ENCODE peak calls at places on chromosomes 5 and 9, in seven cellular contexts. A is HFF-Myc; Q is transverse colon; Y is esophagus squamous epithelium; S is GM13976; N is CD4-positive, alpha-beta memory T cell; M is endodermal cell. U is an unnamed sample.

GRCh38 chr5:74649421-74649973 is 9.0 kb upstream of the ENC1 start:
- DNase-seq in Y (no peak), N (no peak), S (no peak), M (no peak), A (no peak), Q (no peak), U (no peak)

GRCh38 chr9:136624184-136624951 is 38.3 kb upstream of the EGFL7 start:
- DNase-seq in S (no peak), Y (no peak), N (no peak), Q (peak; percentile 21), A (no peak), M (no peak), U (no peak)

GRCh38 chr5:174355208-174355612 is 309.7 kb downstream of the NSG2 start:
- DNase-seq in Q (no peak), N (no peak), S (no peak), Y (no peak), M (no peak), A (peak; percentile 50), U (peak; percentile 29)

GRCh38 chr5:84303315-84303714 is 81.4 kb downstream of the EDIL3 start:
- DNase-seq in A (no peak), Y (no peak), M (no peak), Q (no peak), S (no peak), N (no peak), U (no peak)

GRCh38 chr9:33151007-33151557 is 16.1 kb downstream of the B4GALT1 start:
- DNase-seq in Q (peak; percentile 71), A (peak; percentile 78), M (peak; percentile 51), Y (no peak), N (no peak), S (no peak), U (no peak)

GRCh38 chr9:14994738-14995137 is 84.5 kb upstream of the FREM1 start:
- DNase-seq in Q (no peak), M (no peak), S (no peak), N (no peak), Y (no peak), A (no peak), U (no peak)

GRCh38 chr9:137176302-137177182 is 4.7 kb upstream of the TMEM210 start:
- DNase-seq in Q (peak; percentile 51), S (peak; percentile 76), A (no peak), Y (no peak), M (peak; percentile 81), N (peak; percentile 31), U (no peak)

GRCh38 chr9:129697111-129697955 is 31.9 kb downstream of the PRRX2 start:
- DNase-seq in Y (no peak), Q (peak; percentile 15), S (no peak), M (peak; percentile 79), N (no peak), A (peak; percentile 67), U (no peak)

GRCh38 chr5:11564716-11565115 is 339.5 kb downstream of the CTNND2 start:
- DNase-seq in S (no peak), Q (no peak), Y (no peak), M (no peak), N (no peak), A (no peak), U (no peak)

U was measured in SIG-M5.